ENCODE peak calls at places on chromosomes 4 and X, in seven cellular contexts. One of them, this sample, is unnamed.

GRCh38 chr4:19030536-19030935 is 1009.0 kb upstream of the LCORL start:
- DNase-seq in fibroblast of the aortic adventitia: no peak
- DNase-seq in NT2/D1: no peak
- DNase-seq in bronchial epithelial cell: no peak
- DNase-seq in cardiac muscle cell: no peak
- DNase-seq in fibroblast of lung: no peak
- DNase-seq in lower leg skin: no peak
- DNase-seq in this sample: no peak

GRCh38 chr4:134024251-134024650 is 177.3 kb downstream of the PABPC4L start:
- DNase-seq in fibroblast of the aortic adventitia: no peak
- DNase-seq in NT2/D1: no peak
- DNase-seq in bronchial epithelial cell: no peak
- DNase-seq in cardiac muscle cell: peak
- DNase-seq in fibroblast of lung: peak
- DNase-seq in lower leg skin: no peak
- DNase-seq in this sample: peak

GRCh38 chr4:732911-733630 is 27.4 kb downstream of the PCGF3 start:
- DNase-seq in fibroblast of the aortic adventitia: no peak
- DNase-seq in NT2/D1: no peak
- DNase-seq in bronchial epithelial cell: no peak
- DNase-seq in cardiac muscle cell: no peak
- DNase-seq in fibroblast of lung: no peak
- DNase-seq in lower leg skin: no peak
- DNase-seq in this sample: no peak

GRCh38 chrX:29541038-29541437 is 674.3 kb upstream of the MAGEB2 start:
- DNase-seq in fibroblast of the aortic adventitia: no peak
- DNase-seq in NT2/D1: no peak
- DNase-seq in bronchial epithelial cell: no peak
- DNase-seq in cardiac muscle cell: no peak
- DNase-seq in fibroblast of lung: no peak
- DNase-seq in lower leg skin: no peak
- DNase-seq in this sample: no peak

GRCh38 chrX:102684772-102685520 is 27.3 kb upstream of the GPRASP2 start:
- DNase-seq in fibroblast of the aortic adventitia: no peak
- DNase-seq in NT2/D1: no peak
- DNase-seq in bronchial epithelial cell: no peak
- DNase-seq in cardiac muscle cell: peak
- DNase-seq in fibroblast of lung: no peak
- DNase-seq in lower leg skin: no peak
- DNase-seq in this sample: no peak

GRCh38 chr4:3263053-3263958 is 14.3 kb downstream of the MSANTD1 start:
- DNase-seq in fibroblast of the aortic adventitia: no peak
- DNase-seq in NT2/D1: no peak
- DNase-seq in bronchial epithelial cell: no peak
- DNase-seq in cardiac muscle cell: no peak
- DNase-seq in fibroblast of lung: no peak
- DNase-seq in lower leg skin: no peak
- DNase-seq in this sample: no peak

GRCh38 chrX:120839506-120839905 is 36.2 kb downstream of the CT47B1 start:
- DNase-seq in fibroblast of the aortic adventitia: peak
- DNase-seq in NT2/D1: no peak
- DNase-seq in bronchial epithelial cell: peak
- DNase-seq in cardiac muscle cell: peak
- DNase-seq in fibroblast of lung: no peak
- DNase-seq in lower leg skin: no peak
- DNase-seq in this sample: peak

GRCh38 chrX:28851871-28852270 is 264.6 kb downstream of the IL1RAPL1 start:
- DNase-seq in fibroblast of the aortic adventitia: no peak
- DNase-seq in NT2/D1: no peak
- DNase-seq in bronchial epithelial cell: no peak
- DNase-seq in cardiac muscle cell: no peak
- DNase-seq in fibroblast of lung: no peak
- DNase-seq in lower leg skin: no peak
- DNase-seq in this sample: no peak

GRCh38 chrX:85504381-85504780 is 124.9 kb upstream of the POF1B start:
- DNase-seq in fibroblast of the aortic adventitia: no peak
- DNase-seq in NT2/D1: no peak
- DNase-seq in bronchial epithelial cell: no peak
- DNase-seq in cardiac muscle cell: no peak
- DNase-seq in fibroblast of lung: no peak
- DNase-seq in lower leg skin: no peak
- DNase-seq in this sample: no peak

GRCh38 chr4:153522800-153523089 is 56.6 kb downstream of the TMEM131L start:
- DNase-seq in fibroblast of the aortic adventitia: no peak
- DNase-seq in NT2/D1: no peak
- DNase-seq in bronchial epithelial cell: no peak
- DNase-seq in cardiac muscle cell: no peak
- DNase-seq in fibroblast of lung: no peak
- DNase-seq in lower leg skin: no peak
- DNase-seq in this sample: no peak

GRCh38 chrX:56975611-56976010 is 19.7 kb downstream of the SPIN3 start:
- DNase-seq in fibroblast of the aortic adventitia: peak
- DNase-seq in NT2/D1: no peak
- DNase-seq in bronchial epithelial cell: no peak
- DNase-seq in cardiac muscle cell: peak
- DNase-seq in fibroblast of lung: no peak
- DNase-seq in lower leg skin: no peak
- DNase-seq in this sample: peak

GRCh38 chr4:66055999-66056398 is 385.7 kb upstream of the EPHA5 start:
- DNase-seq in fibroblast of the aortic adventitia: no peak
- DNase-seq in NT2/D1: no peak
- DNase-seq in bronchial epithelial cell: peak
- DNase-seq in cardiac muscle cell: no peak
- DNase-seq in fibroblast of lung: no peak
- DNase-seq in lower leg skin: no peak
- DNase-seq in this sample: no peak

GRCh38 chrX:46576458-46576857 is 2.9 kb downstream of the CHST7 start:
- DNase-seq in fibroblast of the aortic adventitia: no peak
- DNase-seq in NT2/D1: no peak
- DNase-seq in bronchial epithelial cell: no peak
- DNase-seq in cardiac muscle cell: peak
- DNase-seq in fibroblast of lung: peak
- DNase-seq in lower leg skin: peak
- DNase-seq in this sample: no peak

GRCh38 chr4:28654618-28655017 is 1794.0 kb downstream of the STIM2 start:
- DNase-seq in fibroblast of the aortic adventitia: no peak
- DNase-seq in NT2/D1: no peak
- DNase-seq in bronchial epithelial cell: peak
- DNase-seq in cardiac muscle cell: no peak
- DNase-seq in fibroblast of lung: no peak
- DNase-seq in lower leg skin: no peak
- DNase-seq in this sample: peak

GRCh38 chr4:124631760-124632159 is 80.8 kb downstream of the ANKRD50 start:
- DNase-seq in fibroblast of the aortic adventitia: peak
- DNase-seq in NT2/D1: peak
- DNase-seq in bronchial epithelial cell: peak
- DNase-seq in cardiac muscle cell: peak
- DNase-seq in fibroblast of lung: peak
- DNase-seq in lower leg skin: peak
- DNase-seq in this sample: peak

GRCh38 chrX:40097101-40097491 is 662 bp downstream of the BCOR start:
- DNase-seq in fibroblast of the aortic adventitia: no peak
- DNase-seq in NT2/D1: no peak
- DNase-seq in bronchial epithelial cell: no peak
- DNase-seq in cardiac muscle cell: peak
- DNase-seq in fibroblast of lung: no peak
- DNase-seq in lower leg skin: no peak
- DNase-seq in this sample: no peak

GRCh38 chrX:13151806-13152510 is 107.5 kb upstream of the FAM9C start:
- DNase-seq in fibroblast of the aortic adventitia: peak
- DNase-seq in NT2/D1: no peak
- DNase-seq in bronchial epithelial cell: no peak
- DNase-seq in cardiac muscle cell: peak
- DNase-seq in fibroblast of lung: no peak
- DNase-seq in lower leg skin: no peak
- DNase-seq in this sample: no peak

GRCh38 chr4:4856071-4857000 is 3.1 kb upstream of the MSX1 start:
- DNase-seq in fibroblast of the aortic adventitia: no peak
- DNase-seq in NT2/D1: no peak
- DNase-seq in bronchial epithelial cell: no peak
- DNase-seq in cardiac muscle cell: no peak
- DNase-seq in fibroblast of lung: no peak
- DNase-seq in lower leg skin: no peak
- DNase-seq in this sample: no peak

GRCh38 chrX:84108589-84108988 is 79.4 kb downstream of the RPS6KA6 start:
- DNase-seq in fibroblast of the aortic adventitia: no peak
- DNase-seq in NT2/D1: no peak
- DNase-seq in bronchial epithelial cell: no peak
- DNase-seq in cardiac muscle cell: no peak
- DNase-seq in fibroblast of lung: no peak
- DNase-seq in lower leg skin: no peak
- DNase-seq in this sample: no peak

GRCh38 chr4:56858302-56858644 is 36.8 kb upstream of the SPINK2 start:
- DNase-seq in fibroblast of the aortic adventitia: no peak
- DNase-seq in NT2/D1: no peak
- DNase-seq in bronchial epithelial cell: no peak
- DNase-seq in cardiac muscle cell: no peak
- DNase-seq in fibroblast of lung: no peak
- DNase-seq in lower leg skin: no peak
- DNase-seq in this sample: no peak

GRCh38 chrX:18951032-18951431 is 32.9 kb downstream of the PHKA2 start:
- DNase-seq in fibroblast of the aortic adventitia: no peak
- DNase-seq in NT2/D1: no peak
- DNase-seq in bronchial epithelial cell: no peak
- DNase-seq in cardiac muscle cell: no peak
- DNase-seq in fibroblast of lung: no peak
- DNase-seq in lower leg skin: no peak
- DNase-seq in this sample: no peak

GRCh38 chrX:72028701-72029470 is 102.8 kb downstream of the RTL5 start:
- DNase-seq in fibroblast of the aortic adventitia: no peak
- DNase-seq in NT2/D1: no peak
- DNase-seq in bronchial epithelial cell: no peak
- DNase-seq in cardiac muscle cell: no peak
- DNase-seq in fibroblast of lung: no peak
- DNase-seq in lower leg skin: no peak
- DNase-seq in this sample: no peak

GRCh38 chr4:138401330-138401729 is 159.2 kb upstream of the SLC7A11 start:
- DNase-seq in fibroblast of the aortic adventitia: peak
- DNase-seq in NT2/D1: no peak
- DNase-seq in bronchial epithelial cell: no peak
- DNase-seq in cardiac muscle cell: peak
- DNase-seq in fibroblast of lung: peak
- DNase-seq in lower leg skin: no peak
- DNase-seq in this sample: no peak

GRCh38 chr4:76053730-76054129 is 17.9 kb upstream of the CXCL11 start:
- DNase-seq in fibroblast of the aortic adventitia: no peak
- DNase-seq in NT2/D1: no peak
- DNase-seq in bronchial epithelial cell: no peak
- DNase-seq in cardiac muscle cell: peak
- DNase-seq in fibroblast of lung: peak
- DNase-seq in lower leg skin: no peak
- DNase-seq in this sample: peak
- H3K4me3 ChIP-seq in fibroblast of the aortic adventitia: no peak
- H3K4me3 ChIP-seq in NT2/D1: no peak
- H3K4me3 ChIP-seq in bronchial epithelial cell: no peak
- H3K4me3 ChIP-seq in cardiac muscle cell: no peak
- H3K4me3 ChIP-seq in fibroblast of lung: no peak
- H3K4me3 ChIP-seq in lower leg skin: no peak
- H3K4me3 ChIP-seq in this sample: no peak

GRCh38 chr4:184312126-184312525 is 94.5 kb upstream of the ENPP6 start:
- DNase-seq in fibroblast of the aortic adventitia: no peak
- DNase-seq in NT2/D1: no peak
- DNase-seq in bronchial epithelial cell: no peak
- DNase-seq in cardiac muscle cell: no peak
- DNase-seq in fibroblast of lung: no peak
- DNase-seq in lower leg skin: no peak
- DNase-seq in this sample: no peak

GRCh38 chr4:184310881-184311709 is 93.4 kb upstream of the ENPP6 start:
- DNase-seq in fibroblast of the aortic adventitia: peak
- DNase-seq in NT2/D1: no peak
- DNase-seq in bronchial epithelial cell: no peak
- DNase-seq in cardiac muscle cell: peak
- DNase-seq in fibroblast of lung: no peak
- DNase-seq in lower leg skin: no peak
- DNase-seq in this sample: no peak

GRCh38 chr4:184315675-184316359 is 98.1 kb upstream of the ENPP6 start:
- DNase-seq in fibroblast of the aortic adventitia: no peak
- DNase-seq in NT2/D1: no peak
- DNase-seq in bronchial epithelial cell: no peak
- DNase-seq in cardiac muscle cell: no peak
- DNase-seq in fibroblast of lung: no peak
- DNase-seq in lower leg skin: no peak
- DNase-seq in this sample: no peak

GRCh38 chr4:184313710-184314659 is 96.3 kb upstream of the ENPP6 start:
- DNase-seq in fibroblast of the aortic adventitia: no peak
- DNase-seq in NT2/D1: no peak
- DNase-seq in bronchial epithelial cell: no peak
- DNase-seq in cardiac muscle cell: no peak
- DNase-seq in fibroblast of lung: no peak
- DNase-seq in lower leg skin: no peak
- DNase-seq in this sample: no peak

GRCh38 chr4:184313058-184313709 is 95.5 kb upstream of the ENPP6 start:
- DNase-seq in fibroblast of the aortic adventitia: no peak
- DNase-seq in NT2/D1: no peak
- DNase-seq in bronchial epithelial cell: no peak
- DNase-seq in cardiac muscle cell: no peak
- DNase-seq in fibroblast of lung: no peak
- DNase-seq in lower leg skin: no peak
- DNase-seq in this sample: no peak
- H3K4me3 ChIP-seq in fibroblast of the aortic adventitia: no peak
- H3K4me3 ChIP-seq in NT2/D1: no peak
- H3K4me3 ChIP-seq in bronchial epithelial cell: no peak
- H3K4me3 ChIP-seq in cardiac muscle cell: no peak
- H3K4me3 ChIP-seq in fibroblast of lung: no peak
- H3K4me3 ChIP-seq in lower leg skin: no peak
- H3K4me3 ChIP-seq in this sample: no peak

DNA sequence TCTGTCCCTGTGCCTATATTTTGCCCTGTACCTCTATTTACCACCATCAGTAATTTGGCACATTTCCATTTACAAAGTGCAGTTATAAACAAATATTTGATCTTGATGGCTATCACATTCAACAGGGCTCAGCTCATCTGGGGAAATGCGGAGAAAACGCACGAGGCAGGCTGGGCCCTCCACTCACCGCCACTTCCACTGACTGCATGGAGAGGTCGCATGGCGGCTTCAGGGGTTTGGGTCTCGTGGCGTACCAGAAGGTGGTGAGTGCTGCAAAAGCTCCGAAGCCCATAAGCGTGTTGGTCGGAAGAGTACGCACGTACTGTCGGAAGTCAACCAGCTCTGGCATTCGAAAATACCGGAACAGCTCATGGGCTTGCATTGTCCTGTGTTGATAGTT is 22.6 kb downstream of the ACSL1 start:
- DNase-seq in fibroblast of the aortic adventitia: no peak
- DNase-seq in NT2/D1: no peak
- DNase-seq in bronchial epithelial cell: no peak
- DNase-seq in cardiac muscle cell: no peak
- DNase-seq in fibroblast of lung: no peak
- DNase-seq in lower leg skin: no peak
- DNase-seq in this sample: no peak
- H3K4me3 ChIP-seq in fibroblast of the aortic adventitia: no peak
- H3K4me3 ChIP-seq in NT2/D1: no peak
- H3K4me3 ChIP-seq in bronchial epithelial cell: no peak
- H3K4me3 ChIP-seq in cardiac muscle cell: no peak
- H3K4me3 ChIP-seq in fibroblast of lung: no peak
- H3K4me3 ChIP-seq in lower leg skin: no peak
- H3K4me3 ChIP-seq in this sample: no peak

DNA sequence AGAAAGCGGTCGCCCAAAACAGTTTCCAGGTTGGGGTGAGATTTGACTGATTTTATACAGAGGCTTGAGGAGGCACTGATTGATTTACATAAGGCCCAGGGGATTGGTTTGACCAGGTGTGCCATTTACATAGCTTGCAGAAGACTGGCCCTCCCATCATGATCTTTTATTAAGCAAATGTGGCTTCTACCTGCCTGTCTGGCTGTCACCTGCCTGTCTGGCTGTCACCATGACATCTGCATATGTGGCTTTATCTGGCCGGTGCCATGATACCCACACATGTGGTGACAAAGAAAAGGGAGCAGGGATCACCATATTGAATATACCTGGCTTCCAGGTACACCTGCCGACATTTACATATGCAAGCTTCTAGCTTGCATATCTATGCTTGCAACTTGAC is 17.0 kb upstream of the CDS1 start:
- DNase-seq in fibroblast of the aortic adventitia: no peak
- DNase-seq in NT2/D1: no peak
- DNase-seq in bronchial epithelial cell: no peak
- DNase-seq in cardiac muscle cell: no peak
- DNase-seq in fibroblast of lung: no peak
- DNase-seq in lower leg skin: no peak
- DNase-seq in this sample: no peak
- H3K4me3 ChIP-seq in fibroblast of the aortic adventitia: no peak
- H3K4me3 ChIP-seq in NT2/D1: no peak
- H3K4me3 ChIP-seq in bronchial epithelial cell: no peak
- H3K4me3 ChIP-seq in cardiac muscle cell: no peak
- H3K4me3 ChIP-seq in fibroblast of lung: no peak
- H3K4me3 ChIP-seq in lower leg skin: no peak
- H3K4me3 ChIP-seq in this sample: no peak

This sample was measured in epithelial cell of esophagus.